ENCODE peak calls at places on chromosomes 16 and 17, in five cellular contexts. One of them, this sample, is unnamed.

GRCh38 chr17:9115446-9116265 is 94.3 kb downstream of the NTN1 start:
- DNase-seq in HFF-Myc: peak; percentile 30
- DNase-seq in RPMI7951: peak; percentile 59
- DNase-seq in nucleus accumbens: no peak
- DNase-seq in stimulated activated naive B cell treated with anti-CD40 and anti-IgM and Interleukin-4, amounts not matched to agents 10 μg/mL and 1 μg/mL and 100 μg/mL, for 72 hours: peak; percentile 55
- DNase-seq in this sample: peak; percentile 22

GRCh38 chr17:2897605-2898004 is 101.4 kb downstream of the RAP1GAP2 start:
- DNase-seq in nucleus accumbens: no peak
- DNase-seq in stimulated activated naive B cell treated with anti-CD40 and anti-IgM and Interleukin-4, amounts not matched to agents 10 μg/mL and 1 μg/mL and 100 μg/mL, for 72 hours: no peak
- DNase-seq in HFF-Myc: no peak
- DNase-seq in RPMI7951: no peak
- DNase-seq in this sample: no peak

GRCh38 chr16:81261049-81261648 is 22.7 kb downstream of the BCO1 start:
- DNase-seq in RPMI7951: peak; percentile 17
- DNase-seq in nucleus accumbens: no peak
- DNase-seq in HFF-Myc: no peak
- DNase-seq in stimulated activated naive B cell treated with anti-CD40 and anti-IgM and Interleukin-4, amounts not matched to agents 10 μg/mL and 1 μg/mL and 100 μg/mL, for 72 hours: no peak
- DNase-seq in this sample: no peak

GRCh38 chr16:68889508-68890150 is 46.3 kb downstream of the TANGO6 start:
- DNase-seq in RPMI7951: no peak
- DNase-seq in HFF-Myc: no peak
- DNase-seq in stimulated activated naive B cell treated with anti-CD40 and anti-IgM and Interleukin-4, amounts not matched to agents 10 μg/mL and 1 μg/mL and 100 μg/mL, for 72 hours: no peak
- DNase-seq in nucleus accumbens: no peak
- DNase-seq in this sample: no peak

GRCh38 chr17:45385331-45385997 is 47.2 kb downstream of the ARHGAP27 start:
- DNase-seq in RPMI7951: peak; percentile 73
- DNase-seq in stimulated activated naive B cell treated with anti-CD40 and anti-IgM and Interleukin-4, amounts not matched to agents 10 μg/mL and 1 μg/mL and 100 μg/mL, for 72 hours: peak; percentile 80
- DNase-seq in HFF-Myc: peak; percentile 59
- DNase-seq in nucleus accumbens: peak; percentile 71
- DNase-seq in this sample: peak; percentile 69

GRCh38 chr17:63881935-63882601 is at the start of gene GH2:
- DNase-seq in RPMI7951: peak; percentile 19
- DNase-seq in HFF-Myc: peak; percentile 27
- DNase-seq in nucleus accumbens: no peak
- DNase-seq in stimulated activated naive B cell treated with anti-CD40 and anti-IgM and Interleukin-4, amounts not matched to agents 10 μg/mL and 1 μg/mL and 100 μg/mL, for 72 hours: peak; percentile 52
- DNase-seq in this sample: no peak

GRCh38 chr17:79835470-79835899 is 3.8 kb downstream of the CBX4 start:
- DNase-seq in RPMI7951: no peak
- DNase-seq in HFF-Myc: no peak
- DNase-seq in nucleus accumbens: no peak
- DNase-seq in stimulated activated naive B cell treated with anti-CD40 and anti-IgM and Interleukin-4, amounts not matched to agents 10 μg/mL and 1 μg/mL and 100 μg/mL, for 72 hours: no peak
- DNase-seq in this sample: no peak

GRCh38 chr17:47785538-47786123 is 36.0 kb downstream of the OSBPL7 start:
- DNase-seq in RPMI7951: peak; percentile 38
- DNase-seq in stimulated activated naive B cell treated with anti-CD40 and anti-IgM and Interleukin-4, amounts not matched to agents 10 μg/mL and 1 μg/mL and 100 μg/mL, for 72 hours: no peak
- DNase-seq in HFF-Myc: no peak
- DNase-seq in nucleus accumbens: no peak
- DNase-seq in this sample: no peak

GRCh38 chr16:90019543-90020259 is 445 bp upstream of the DBNDD1 start:
- DNase-seq in stimulated activated naive B cell treated with anti-CD40 and anti-IgM and Interleukin-4, amounts not matched to agents 10 μg/mL and 1 μg/mL and 100 μg/mL, for 72 hours: no peak
- DNase-seq in HFF-Myc: no peak
- DNase-seq in RPMI7951: peak; percentile 46
- DNase-seq in nucleus accumbens: no peak
- DNase-seq in this sample: no peak

GRCh38 chr16:56262148-56262878 is 71.0 kb downstream of the GNAO1 start:
- DNase-seq in HFF-Myc: no peak
- DNase-seq in stimulated activated naive B cell treated with anti-CD40 and anti-IgM and Interleukin-4, amounts not matched to agents 10 μg/mL and 1 μg/mL and 100 μg/mL, for 72 hours: no peak
- DNase-seq in RPMI7951: no peak
- DNase-seq in nucleus accumbens: no peak
- DNase-seq in this sample: no peak

GRCh38 chr16:48558269-48558915 is 51.6 kb downstream of the N4BP1 start:
- DNase-seq in HFF-Myc: no peak
- DNase-seq in nucleus accumbens: no peak
- DNase-seq in RPMI7951: peak; percentile 26
- DNase-seq in stimulated activated naive B cell treated with anti-CD40 and anti-IgM and Interleukin-4, amounts not matched to agents 10 μg/mL and 1 μg/mL and 100 μg/mL, for 72 hours: no peak
- DNase-seq in this sample: no peak

GRCh38 chr17:49013311-49014205 is 16.4 kb downstream of the IGF2BP1 start:
- DNase-seq in RPMI7951: peak; percentile 54
- DNase-seq in stimulated activated naive B cell treated with anti-CD40 and anti-IgM and Interleukin-4, amounts not matched to agents 10 μg/mL and 1 μg/mL and 100 μg/mL, for 72 hours: no peak
- DNase-seq in nucleus accumbens: no peak
- DNase-seq in HFF-Myc: no peak
- DNase-seq in this sample: no peak

This sample was measured in substantia nigra.